ENCODE peak calls at places on chromosomes 6 and 20, in eight cellular contexts. I is WTC11, Q is hypothalamus, L is iPS-NIHi11, O is Caki2, U is GM23338, H is RPMI7951, V is T-helper 2 cell. M is an unnamed sample.

GRCh38 chr20:48102821-48103635 is 317.7 kb upstream of the SULF2 start:
- DNase-seq in I (no peak), O (no peak), V (no peak), Q (peak), H (peak), U (no peak), L (no peak), M (peak)

GRCh38 chr6:52016918-52017748 is 70.3 kb downstream of the PKHD1 start:
- DNase-seq in V (no peak), Q (no peak), L (peak), U (peak), H (no peak), O (no peak), I (peak), M (no peak)

GRCh38 chr6:132131777-132132176 is 180.6 kb upstream of the CCN2 start:
- DNase-seq in O (peak), H (peak), L (peak), I (no peak), U (peak), Q (no peak), V (no peak), M (peak)

GRCh38 chr20:4898282-4898681 is 103.0 kb downstream of the SLC23A2 start:
- DNase-seq in Q (no peak), I (no peak), L (no peak), H (peak), V (no peak), U (no peak), O (peak), M (peak)

GRCh38 chr6:44116643-44117382 is 10.4 kb downstream of the MRPL14 start:
- DNase-seq in V (no peak), U (no peak), O (peak), Q (no peak), I (no peak), L (no peak), H (peak), M (no peak)

GRCh38 chr6:134253681-134254080 is 64.2 kb downstream of the SGK1 start:
- DNase-seq in I (no peak), V (no peak), H (peak), U (peak), Q (peak), O (peak), L (peak), M (no peak)

GRCh38 chr20:62025832-62026563 is 39.7 kb downstream of the TAF4 start:
- DNase-seq in V (no peak), U (no peak), O (no peak), H (peak), L (no peak), I (no peak), Q (peak), M (no peak)

GRCh38 chr6:35016417-35017221 is 124.5 kb downstream of the TCP11 start:
- DNase-seq in H (peak), U (no peak), V (no peak), O (peak), I (no peak), L (no peak), Q (no peak), M (peak)

GRCh38 chr6:159097256-159097655 is 52.5 kb upstream of the TAGAP start:
- DNase-seq in Q (no peak), U (no peak), H (no peak), I (no peak), V (no peak), O (no peak), L (no peak), M (no peak)

GRCh38 chr20:63132131-63132714 is 83.7 kb downstream of the YTHDF1 start:
- DNase-seq in U (no peak), L (no peak), O (no peak), Q (no peak), H (no peak), V (no peak), I (peak), M (no peak)

GRCh38 chr6:167575201-167575696 is 250.4 kb downstream of the TTLL2 start:
- DNase-seq in H (no peak), U (no peak), V (no peak), I (no peak), O (no peak), L (peak), Q (no peak), M (no peak)

GRCh38 chr6:78598966-78599365 is 268.4 kb upstream of the IRAK1BP1 start:
- DNase-seq in U (no peak), I (no peak), L (peak), O (peak), V (no peak), H (peak), Q (no peak), M (no peak)

GRCh38 chr6:135358907-135359459 is 138.6 kb downstream of the AHI1 start:
- DNase-seq in O (no peak), H (peak), L (no peak), I (no peak), V (no peak), Q (no peak), U (no peak), M (no peak)

GRCh38 chr6:36596359-36596758 is 2.2 kb downstream of the SRSF3 start:
- DNase-seq in L (no peak), Q (no peak), V (no peak), U (no peak), O (no peak), H (peak), I (no peak), M (peak)

GRCh38 chr6:139905404-139906052 is 531.1 kb upstream of the CITED2 start:
- DNase-seq in H (no peak), V (no peak), L (no peak), O (no peak), I (no peak), U (no peak), Q (no peak), M (peak)

GRCh38 chr6:146026873-146027272 is 2.0 kb upstream of the GRM1 start:
- DNase-seq in U (peak), Q (no peak), H (no peak), O (no peak), L (no peak), I (no peak), V (no peak), M (no peak)

GRCh38 chr6:40349566-40350192 is 237.5 kb downstream of the LRFN2 start:
- DNase-seq in I (no peak), O (no peak), H (peak), L (no peak), U (no peak), V (no peak), Q (no peak), M (peak)

GRCh38 chr20:58995461-58996225 is 11.4 kb downstream of the CTSZ start:
- DNase-seq in U (no peak), H (no peak), V (no peak), L (no peak), I (no peak), O (peak), Q (no peak), M (no peak)

GRCh38 chr20:46364670-46365482 is 41.5 kb downstream of the ELMO2 start:
- DNase-seq in L (no peak), I (no peak), V (no peak), H (no peak), U (no peak), O (no peak), Q (peak), M (no peak)

GRCh38 chr20:63252157-63252780 is 2.0 kb downstream of the NKAIN4 start:
- DNase-seq in H (no peak), V (no peak), L (no peak), O (no peak), I (no peak), U (no peak), Q (peak), M (no peak)

GRCh38 chr6:99458319-99458718 is 33.2 kb upstream of the PNISR start:
- DNase-seq in O (no peak), Q (no peak), L (peak), U (peak), I (no peak), H (peak), V (no peak), M (peak)

GRCh38 chr20:24965065-24965919 is 16.2 kb downstream of the CST7 start:
- DNase-seq in Q (no peak), U (no peak), L (no peak), I (no peak), H (no peak), V (no peak), O (no peak), M (peak)

GRCh38 chr6:106082735-106083398 is 3.3 kb upstream of the PRDM1 start:
- DNase-seq in O (no peak), V (no peak), H (peak), I (no peak), L (no peak), Q (no peak), U (no peak), M (no peak)

GRCh38 chr20:33337119-33337518 is 54.1 kb downstream of the BPIFB1 start:
- DNase-seq in V (no peak), H (peak), Q (no peak), L (no peak), U (no peak), I (no peak), O (no peak), M (no peak)

GRCh38 chr6:106381223-106381622 is 20.7 kb downstream of the CRYBG1 start:
- DNase-seq in V (no peak), I (no peak), H (no peak), Q (no peak), U (no peak), L (no peak), O (no peak), M (no peak)

GRCh38 chr6:126657556-126658129 is 317.7 kb downstream of the CENPW start:
- DNase-seq in Q (no peak), U (peak), I (no peak), V (no peak), H (peak), O (peak), L (peak), M (peak)

GRCh38 chr20:50224553-50225255 is 34.1 kb downstream of the CEBPB start:
- DNase-seq in V (no peak), H (peak), O (peak), I (peak), L (peak), U (peak), Q (no peak), M (no peak)

GRCh38 chr6:143721642-143722041 is 43.9 kb downstream of the PHACTR2 start:
- DNase-seq in U (no peak), Q (no peak), O (no peak), L (no peak), H (no peak), V (no peak), I (no peak), M (no peak)

GRCh38 chr6:163705923-163706322 is 291.4 kb downstream of the QKI start:
- DNase-seq in I (no peak), L (no peak), Q (no peak), H (no peak), U (no peak), V (no peak), O (no peak), M (no peak)

GRCh38 chr20:36400901-36401300 is 94.8 kb downstream of the DLGAP4 start:
- DNase-seq in H (no peak), V (no peak), Q (no peak), L (peak), O (no peak), U (peak), I (peak), M (no peak)

GRCh38 chr6:33706136-33706725 is 5.3 kb downstream of the UQCC2 start:
- DNase-seq in I (no peak), U (peak), O (no peak), V (no peak), H (no peak), Q (no peak), L (no peak), M (no peak)

M was measured in NCI-H2171 treated with DMSO at 0.1 percent for 48 hours.